ENCODE peak calls at places on chromosome 1, in seven cellular contexts. N is neuronal stem cell; G is activated T-helper 1 cell treated with Interleukin-2 at 50 U/mL for 16 hours; R is stimulated activated CD8-positive, alpha-beta memory T cell treated with anti-CD3 and anti-CD28 coated beads, Interleukin-2, amount 100 ng/mL, for 1 hour; W is WERI-Rb-1; Q is NCI-H460; O is stimulated activated CD4-positive, alpha-beta T cell treated with anti-CD3 and anti-CD28 coated beads, Interleukin-2, amount 100 ng/mL, for 48 hours. M is an unnamed sample.
A peak's percentile ranks its signal among the peaks of the same experiment; 100 is the strongest.

GRCh38 chr1:155859881-155860841 is 794 bp downstream of the SYT11 start:
- DNase-seq in R (peak; percentile 23), Q (no peak), O (peak; percentile 47), N (peak; percentile 88), W (peak; percentile 97), G (peak; percentile 14), M (peak; percentile 76)

GRCh38 chr1:161998811-161999210 is 24.9 kb downstream of the OLFML2B start:
- DNase-seq in O (no peak), N (no peak), R (no peak), G (no peak), Q (no peak), W (no peak), M (no peak)

GRCh38 chr1:224329484-224329841 is 509 bp downstream of the NVL start:
- DNase-seq in G (no peak), R (no peak), N (no peak), W (no peak), O (no peak), Q (no peak), M (no peak)

GRCh38 chr1:63920154-63921117 is 146.6 kb downstream of the ROR1 start:
- DNase-seq in R (no peak), N (no peak), Q (no peak), G (no peak), W (no peak), O (no peak), M (no peak)

GRCh38 chr1:79547514-79547913 is 541.0 kb upstream of the ADGRL4 start:
- DNase-seq in G (no peak), O (no peak), W (no peak), Q (no peak), N (no peak), R (no peak), M (no peak)

GRCh38 chr1:55527831-55528230 is 312.7 kb upstream of the USP24 start:
- DNase-seq in R (no peak), O (no peak), G (no peak), Q (no peak), W (no peak), N (no peak), M (no peak)

GRCh38 chr1:52523376-52523775 is 29.5 kb downstream of the TUT4 start:
- DNase-seq in R (no peak), O (no peak), W (no peak), N (no peak), Q (no peak), G (no peak), M (no peak)

GRCh38 chr1:78254517-78254916 is 208.8 kb downstream of the GIPC2 start:
- DNase-seq in Q (no peak), O (no peak), W (no peak), N (no peak), R (no peak), G (no peak), M (no peak)

GRCh38 chr1:85850238-85850637 is 142.0 kb upstream of the ZNHIT6 start:
- DNase-seq in O (no peak), N (no peak), Q (peak; percentile 40), W (no peak), G (no peak), R (no peak), M (no peak)

GRCh38 chr1:66642992-66643391 is 109.0 kb downstream of the SGIP1 start:
- DNase-seq in W (no peak), R (no peak), O (no peak), Q (no peak), N (no peak), G (no peak), M (no peak)

GRCh38 chr1:155968670-155969069 is 9.7 kb downstream of the ARHGEF2 start:
- DNase-seq in O (no peak), R (no peak), N (no peak), W (peak; percentile 96), Q (no peak), G (no peak), M (no peak)

GRCh38 chr1:36781098-36781497 is 253.2 kb downstream of the GRIK3 start:
- DNase-seq in R (no peak), G (no peak), Q (no peak), N (no peak), O (no peak), W (no peak), M (no peak)

GRCh38 chr1:184974086-184974836 is at the start of gene NIBAN1:
- DNase-seq in O (peak; percentile 54), G (peak; percentile 42), W (peak; percentile 47), R (peak; percentile 42), N (peak; percentile 14), Q (peak; percentile 79), M (peak; percentile 33)

GRCh38 chr1:16318544-16318943 is 33.7 kb downstream of the FBXO42 start:
- DNase-seq in N (no peak), R (no peak), O (no peak), W (no peak), Q (no peak), G (no peak), M (no peak)

GRCh38 chr1:217917277-217917887 is 286.2 kb downstream of the SPATA17 start:
- DNase-seq in Q (no peak), W (no peak), G (no peak), N (no peak), O (no peak), R (no peak), M (no peak)

GRCh38 chr1:103107696-103108524 is at the start of gene COL11A1:
- DNase-seq in G (no peak), R (no peak), Q (no peak), N (peak; percentile 23), W (no peak), O (no peak), M (peak; percentile 13)

GRCh38 chr1:56819393-56819899 is at the start of gene FYB2:
- DNase-seq in G (no peak), N (no peak), O (no peak), Q (no peak), R (no peak), W (peak; percentile 48), M (no peak)

GRCh38 chr1:246532519-246532918 is 25.4 kb upstream of the SMYD3 start:
- DNase-seq in R (no peak), G (no peak), O (no peak), N (no peak), W (no peak), Q (no peak), M (no peak)

GRCh38 chr1:173406783-173407230 is 70.3 kb upstream of the PRDX6 start:
- DNase-seq in G (no peak), Q (no peak), O (no peak), W (no peak), N (no peak), R (no peak), M (no peak)

M was measured in endothelial cell.